ENCODE peak calls at places on chromosomes 5 and 9, in five cellular contexts. One of them, this sample, is unnamed.

GRCh38 chr9:123320814-123321213 is 35.2 kb upstream of the CRB2 start:
- DNase-seq in effector memory CD8-positive, alpha-beta T cell: no peak
- DNase-seq in NCI-H748 treated with DMSO at 0.1 percent for 48 hours: no peak
- DNase-seq in A549: no peak
- DNase-seq in AG20443: no peak
- DNase-seq in this sample: no peak

GRCh38 chr9:87278971-87279731 is 218.5 kb upstream of the DAPK1 start:
- DNase-seq in effector memory CD8-positive, alpha-beta T cell: no peak
- DNase-seq in NCI-H748 treated with DMSO at 0.1 percent for 48 hours: no peak
- DNase-seq in A549: no peak
- DNase-seq in AG20443: peak; percentile 54
- DNase-seq in this sample: no peak

GRCh38 chr9:22079873-22080341 is 70.8 kb upstream of the CDKN2B start:
- DNase-seq in effector memory CD8-positive, alpha-beta T cell: no peak
- DNase-seq in NCI-H748 treated with DMSO at 0.1 percent for 48 hours: no peak
- DNase-seq in A549: no peak
- DNase-seq in AG20443: peak; percentile 84
- DNase-seq in this sample: no peak

GRCh38 chr9:100098241-100098886 is 436 bp downstream of the ERP44 start:
- DNase-seq in effector memory CD8-positive, alpha-beta T cell: peak; percentile 16
- DNase-seq in NCI-H748 treated with DMSO at 0.1 percent for 48 hours: peak; percentile 41
- DNase-seq in A549: peak; percentile 75
- DNase-seq in AG20443: peak; percentile 62
- DNase-seq in this sample: peak; percentile 77

GRCh38 chr9:79611091-79611614 is 39.4 kb downstream of the TLE4 start:
- DNase-seq in effector memory CD8-positive, alpha-beta T cell: no peak
- DNase-seq in NCI-H748 treated with DMSO at 0.1 percent for 48 hours: no peak
- DNase-seq in A549: no peak
- DNase-seq in AG20443: peak; percentile 77
- DNase-seq in this sample: no peak

GRCh38 chr5:34412769-34413168 is 243.4 kb upstream of the RAI14 start:
- DNase-seq in effector memory CD8-positive, alpha-beta T cell: no peak
- DNase-seq in NCI-H748 treated with DMSO at 0.1 percent for 48 hours: no peak
- DNase-seq in A549: no peak
- DNase-seq in AG20443: no peak
- DNase-seq in this sample: peak; percentile 8

GRCh38 chr9:115524467-115525059 is 406.6 kb upstream of the TNC start:
- DNase-seq in effector memory CD8-positive, alpha-beta T cell: peak; percentile 2
- DNase-seq in NCI-H748 treated with DMSO at 0.1 percent for 48 hours: peak; percentile 54
- DNase-seq in A549: peak; percentile 38
- DNase-seq in AG20443: peak; percentile 71
- DNase-seq in this sample: peak; percentile 30

GRCh38 chr9:84397822-84398221 is 57.3 kb upstream of the SLC28A3 start:
- DNase-seq in effector memory CD8-positive, alpha-beta T cell: no peak
- DNase-seq in NCI-H748 treated with DMSO at 0.1 percent for 48 hours: no peak
- DNase-seq in A549: no peak
- DNase-seq in AG20443: peak; percentile 79
- DNase-seq in this sample: no peak

GRCh38 chr9:37693265-37693664 is 42.5 kb downstream of the FRMPD1 start:
- DNase-seq in effector memory CD8-positive, alpha-beta T cell: no peak
- DNase-seq in NCI-H748 treated with DMSO at 0.1 percent for 48 hours: no peak
- DNase-seq in A549: no peak
- DNase-seq in AG20443: peak; percentile 52
- DNase-seq in this sample: no peak

GRCh38 chr9:3992924-3993323 is 306.9 kb downstream of the GLIS3 start:
- DNase-seq in effector memory CD8-positive, alpha-beta T cell: no peak
- DNase-seq in NCI-H748 treated with DMSO at 0.1 percent for 48 hours: no peak
- DNase-seq in A549: no peak
- DNase-seq in AG20443: peak; percentile 37
- DNase-seq in this sample: no peak

GRCh38 chr9:70466976-70467551 is 52.6 kb upstream of the KLF9 start:
- DNase-seq in effector memory CD8-positive, alpha-beta T cell: no peak
- DNase-seq in NCI-H748 treated with DMSO at 0.1 percent for 48 hours: no peak
- DNase-seq in A549: no peak
- DNase-seq in AG20443: peak; percentile 75
- DNase-seq in this sample: no peak

GRCh38 chr9:121737481-121737931 is 86.1 kb downstream of the DAB2IP start:
- DNase-seq in effector memory CD8-positive, alpha-beta T cell: no peak
- DNase-seq in NCI-H748 treated with DMSO at 0.1 percent for 48 hours: no peak
- DNase-seq in A549: no peak
- DNase-seq in AG20443: no peak
- DNase-seq in this sample: peak; percentile 58

GRCh38 chr9:16180091-16180490 is 627.2 kb downstream of the CCDC171 start:
- DNase-seq in effector memory CD8-positive, alpha-beta T cell: no peak
- DNase-seq in NCI-H748 treated with DMSO at 0.1 percent for 48 hours: no peak
- DNase-seq in A549: no peak
- DNase-seq in AG20443: no peak
- DNase-seq in this sample: no peak

GRCh38 chr5:172950176-172950965 is 8.9 kb upstream of the RPL26L1 start:
- DNase-seq in effector memory CD8-positive, alpha-beta T cell: no peak
- DNase-seq in NCI-H748 treated with DMSO at 0.1 percent for 48 hours: no peak
- DNase-seq in A549: no peak
- DNase-seq in AG20443: no peak
- DNase-seq in this sample: no peak

GRCh38 chr9:69190866-69191672 is 17.0 kb downstream of the TJP2 start:
- DNase-seq in effector memory CD8-positive, alpha-beta T cell: no peak
- DNase-seq in NCI-H748 treated with DMSO at 0.1 percent for 48 hours: no peak
- DNase-seq in A549: no peak
- DNase-seq in AG20443: no peak
- DNase-seq in this sample: no peak

This sample was measured in PC-9.